ENCODE peak calls at places on chromosomes 13 and 19, in six cellular contexts. One of them, this sample, is unnamed. For H3K36me3, the result is how much of the 10 kb centered on the place peaks cover.

GRCh38 chr13:105928048-105928447 is 607.4 kb downstream of the EFNB2 start:
- DNase-seq in small intestine: no peak
- DNase-seq in cardiac muscle cell: no peak
- DNase-seq in heart right ventricle: no peak
- DNase-seq in CD4-positive, CD25-positive, alpha-beta regulatory T cell: no peak
- DNase-seq in breast epithelium: no peak
- DNase-seq in this sample: no peak

GRCh38 chr13:43085545-43085944 is 62.2 kb downstream of the DNAJC15 start:
- DNase-seq in CD4-positive, CD25-positive, alpha-beta regulatory T cell: peak
- DNase-seq in small intestine: peak
- DNase-seq in cardiac muscle cell: peak
- DNase-seq in breast epithelium: no peak
- DNase-seq in heart right ventricle: no peak
- DNase-seq in this sample: no peak

GRCh38 chr19:19444694-19445155 is 39.2 kb downstream of the GATAD2A start:
- DNase-seq in small intestine: peak
- DNase-seq in breast epithelium: no peak
- DNase-seq in heart right ventricle: no peak
- DNase-seq in CD4-positive, CD25-positive, alpha-beta regulatory T cell: peak
- DNase-seq in cardiac muscle cell: peak
- DNase-seq in this sample: no peak

GRCh38 chr19:7622933-7623685 is 6.2 kb downstream of the XAB2 start:
- DNase-seq in heart right ventricle: no peak
- DNase-seq in cardiac muscle cell: no peak
- DNase-seq in CD4-positive, CD25-positive, alpha-beta regulatory T cell: no peak
- DNase-seq in breast epithelium: no peak
- DNase-seq in small intestine: no peak
- DNase-seq in this sample: no peak

GRCh38 chr13:23628765-23629565 is 58.8 kb downstream of the TNFRSF19 start:
- DNase-seq in small intestine: no peak
- DNase-seq in cardiac muscle cell: peak
- DNase-seq in heart right ventricle: no peak
- DNase-seq in breast epithelium: no peak
- DNase-seq in CD4-positive, CD25-positive, alpha-beta regulatory T cell: no peak
- DNase-seq in this sample: no peak

GRCh38 chr19:3471954-3472655 is 8.2 kb downstream of the SMIM24 start:
- DNase-seq in breast epithelium: no peak
- DNase-seq in small intestine: no peak
- DNase-seq in CD4-positive, CD25-positive, alpha-beta regulatory T cell: peak
- DNase-seq in heart right ventricle: peak
- DNase-seq in cardiac muscle cell: peak
- DNase-seq in this sample: peak

GRCh38 chr13:98972627-98973026 is 5.2 kb downstream of the DOCK9 start:
- DNase-seq in cardiac muscle cell: peak
- DNase-seq in CD4-positive, CD25-positive, alpha-beta regulatory T cell: no peak
- DNase-seq in heart right ventricle: no peak
- DNase-seq in small intestine: no peak
- DNase-seq in breast epithelium: no peak
- DNase-seq in this sample: no peak

GRCh38 chr19:17401628-17402027 is 3.8 kb downstream of the BST2 start:
- DNase-seq in cardiac muscle cell: no peak
- DNase-seq in CD4-positive, CD25-positive, alpha-beta regulatory T cell: no peak
- DNase-seq in heart right ventricle: no peak
- DNase-seq in small intestine: no peak
- DNase-seq in breast epithelium: no peak
- DNase-seq in this sample: no peak

GRCh38 chr13:46010148-46010547 is 42.4 kb downstream of the ZC3H13 start:
- DNase-seq in small intestine: no peak
- DNase-seq in cardiac muscle cell: no peak
- DNase-seq in CD4-positive, CD25-positive, alpha-beta regulatory T cell: no peak
- DNase-seq in heart right ventricle: no peak
- DNase-seq in breast epithelium: no peak
- DNase-seq in this sample: no peak

GRCh38 chr13:49641810-49642291 is 13.5 kb downstream of the ARL11 start:
- DNase-seq in cardiac muscle cell: peak
- DNase-seq in small intestine: no peak
- DNase-seq in breast epithelium: no peak
- DNase-seq in CD4-positive, CD25-positive, alpha-beta regulatory T cell: no peak
- DNase-seq in heart right ventricle: peak
- DNase-seq in this sample: peak

GRCh38 chr19:29622191-29623070 is 16.3 kb downstream of the POP4 start:
- DNase-seq in heart right ventricle: no peak
- DNase-seq in small intestine: peak
- DNase-seq in cardiac muscle cell: no peak
- DNase-seq in breast epithelium: no peak
- DNase-seq in CD4-positive, CD25-positive, alpha-beta regulatory T cell: peak
- DNase-seq in this sample: no peak

GRCh38 chr13:45156565-45157361 is 36.5 kb downstream of the GTF2F2 start:
- DNase-seq in CD4-positive, CD25-positive, alpha-beta regulatory T cell: no peak
- DNase-seq in small intestine: no peak
- DNase-seq in cardiac muscle cell: no peak
- DNase-seq in breast epithelium: no peak
- DNase-seq in heart right ventricle: no peak
- DNase-seq in this sample: no peak

GRCh38 chr19:40756502-40757110 is 5.6 kb downstream of the SNRPA start:
- DNase-seq in breast epithelium: no peak
- DNase-seq in cardiac muscle cell: no peak
- DNase-seq in small intestine: no peak
- DNase-seq in CD4-positive, CD25-positive, alpha-beta regulatory T cell: no peak
- DNase-seq in heart right ventricle: no peak
- DNase-seq in this sample: no peak

GRCh38 chr19:35006342-35006998 is 6.3 kb downstream of the GRAMD1A start:
- DNase-seq in breast epithelium: no peak
- DNase-seq in heart right ventricle: no peak
- DNase-seq in cardiac muscle cell: peak
- DNase-seq in CD4-positive, CD25-positive, alpha-beta regulatory T cell: no peak
- DNase-seq in small intestine: peak
- DNase-seq in this sample: peak

GRCh38 chr13:78309497-78310180 is 293.7 kb downstream of the POU4F1 start:
- DNase-seq in CD4-positive, CD25-positive, alpha-beta regulatory T cell: no peak
- DNase-seq in heart right ventricle: no peak
- DNase-seq in small intestine: peak
- DNase-seq in breast epithelium: no peak
- DNase-seq in cardiac muscle cell: no peak
- DNase-seq in this sample: no peak

GRCh38 chr13:67967031-67967430 is 736.9 kb upstream of the PCDH9 start:
- DNase-seq in small intestine: no peak
- DNase-seq in heart right ventricle: no peak
- DNase-seq in breast epithelium: no peak
- DNase-seq in cardiac muscle cell: no peak
- DNase-seq in CD4-positive, CD25-positive, alpha-beta regulatory T cell: no peak
- DNase-seq in this sample: no peak

GRCh38 chr13:51501592-51502205 is 48.9 kb upstream of the INTS6 start:
- DNase-seq in small intestine: no peak
- DNase-seq in heart right ventricle: no peak
- DNase-seq in CD4-positive, CD25-positive, alpha-beta regulatory T cell: no peak
- DNase-seq in breast epithelium: no peak
- DNase-seq in cardiac muscle cell: peak
- DNase-seq in this sample: no peak

GRCh38 chr13:114112826-114113322 is 19.5 kb downstream of the RASA3 start:
- DNase-seq in cardiac muscle cell: no peak
- DNase-seq in breast epithelium: peak
- DNase-seq in heart right ventricle: no peak
- DNase-seq in CD4-positive, CD25-positive, alpha-beta regulatory T cell: no peak
- DNase-seq in small intestine: no peak
- DNase-seq in this sample: peak

GRCh38 chr19:43596842-43597461 is 557 bp downstream of the ZNF576 start:
- DNase-seq in heart right ventricle: no peak
- DNase-seq in CD4-positive, CD25-positive, alpha-beta regulatory T cell: no peak
- DNase-seq in cardiac muscle cell: no peak
- DNase-seq in breast epithelium: no peak
- DNase-seq in small intestine: no peak
- DNase-seq in this sample: no peak

GRCh38 chr13:89925107-89925506 is 1422.4 kb upstream of the MIR17HG start:
- DNase-seq in cardiac muscle cell: peak
- DNase-seq in heart right ventricle: no peak
- DNase-seq in small intestine: peak
- DNase-seq in CD4-positive, CD25-positive, alpha-beta regulatory T cell: no peak
- DNase-seq in breast epithelium: no peak
- DNase-seq in this sample: no peak

GRCh38 chr13:48222358-48223015 is 10.5 kb upstream of the ITM2B start:
- DNase-seq in small intestine: peak
- DNase-seq in cardiac muscle cell: peak
- DNase-seq in breast epithelium: no peak
- DNase-seq in heart right ventricle: no peak
- DNase-seq in CD4-positive, CD25-positive, alpha-beta regulatory T cell: no peak
- DNase-seq in this sample: peak

GRCh38 chr19:36215276-36216171 is 618 bp downstream of the ZNF146 start:
- DNase-seq in breast epithelium: no peak
- DNase-seq in heart right ventricle: no peak
- DNase-seq in cardiac muscle cell: peak
- DNase-seq in small intestine: no peak
- DNase-seq in CD4-positive, CD25-positive, alpha-beta regulatory T cell: no peak
- DNase-seq in this sample: no peak

GRCh38 chr13:45333973-45334922 is 6.7 kb downstream of the TPT1 start:
- DNase-seq in breast epithelium: no peak
- DNase-seq in cardiac muscle cell: peak
- DNase-seq in heart right ventricle: no peak
- DNase-seq in CD4-positive, CD25-positive, alpha-beta regulatory T cell: peak
- DNase-seq in small intestine: peak
- DNase-seq in this sample: no peak

GRCh38 chr19:10767726-10768125 is 49.8 kb downstream of the DNM2 start:
- DNase-seq in CD4-positive, CD25-positive, alpha-beta regulatory T cell: no peak
- DNase-seq in small intestine: no peak
- DNase-seq in breast epithelium: no peak
- DNase-seq in cardiac muscle cell: no peak
- DNase-seq in heart right ventricle: no peak
- DNase-seq in this sample: no peak

GRCh38 chr19:31725051-31725450 is 375.8 kb upstream of the TSHZ3 start:
- DNase-seq in small intestine: no peak
- DNase-seq in CD4-positive, CD25-positive, alpha-beta regulatory T cell: no peak
- DNase-seq in heart right ventricle: no peak
- DNase-seq in cardiac muscle cell: peak
- DNase-seq in breast epithelium: no peak
- DNase-seq in this sample: no peak

GRCh38 chr19:17205237-17206140 is 9.7 kb upstream of the USE1 start:
- DNase-seq in CD4-positive, CD25-positive, alpha-beta regulatory T cell: peak
- DNase-seq in cardiac muscle cell: peak
- DNase-seq in breast epithelium: peak
- DNase-seq in small intestine: peak
- DNase-seq in heart right ventricle: peak
- DNase-seq in this sample: no peak

DNA sequence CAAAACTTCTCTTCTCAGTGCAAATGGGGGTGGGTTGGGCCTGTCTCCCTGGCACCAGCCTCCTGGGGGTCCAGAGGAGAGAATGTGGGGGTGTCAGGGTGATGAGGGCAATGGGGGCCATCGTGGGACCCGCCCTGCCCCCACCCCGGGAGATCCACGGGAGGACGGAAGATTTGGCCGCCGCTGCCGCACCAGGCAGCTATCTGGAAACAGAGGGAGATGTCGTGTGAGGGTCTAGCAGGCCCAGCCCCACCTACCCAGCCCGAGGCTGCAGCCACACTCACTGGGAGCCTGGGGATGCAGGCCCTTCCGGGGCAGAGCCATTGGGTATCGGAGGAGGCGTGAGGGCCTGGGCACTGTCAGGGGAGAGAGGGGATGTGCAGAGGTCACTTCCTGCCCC is 1.8 kb upstream of the TMEM86B start:
- DNase-seq in breast epithelium: no peak
- DNase-seq in small intestine: no peak
- DNase-seq in CD4-positive, CD25-positive, alpha-beta regulatory T cell: no peak
- DNase-seq in heart right ventricle: no peak
- DNase-seq in cardiac muscle cell: no peak
- DNase-seq in this sample: no peak
- H3K36me3 ChIP-seq in breast epithelium: under half
- H3K36me3 ChIP-seq in small intestine: under half
- H3K36me3 ChIP-seq in CD4-positive, CD25-positive, alpha-beta regulatory T cell: half or more
- H3K36me3 ChIP-seq in heart right ventricle: under half
- H3K36me3 ChIP-seq in cardiac muscle cell: under half
- H3K36me3 ChIP-seq in this sample: under half

GRCh38 chr19:9189538-9189937 is 10.8 kb downstream of the OR7D2 start:
- DNase-seq in cardiac muscle cell: no peak
- DNase-seq in small intestine: no peak
- DNase-seq in CD4-positive, CD25-positive, alpha-beta regulatory T cell: no peak
- DNase-seq in breast epithelium: no peak
- DNase-seq in heart right ventricle: no peak
- DNase-seq in this sample: no peak
- H3K36me3 ChIP-seq in cardiac muscle cell: under half
- H3K36me3 ChIP-seq in small intestine: under half
- H3K36me3 ChIP-seq in CD4-positive, CD25-positive, alpha-beta regulatory T cell: under half
- H3K36me3 ChIP-seq in breast epithelium: under half
- H3K36me3 ChIP-seq in heart right ventricle: under half
- H3K36me3 ChIP-seq in this sample: under half

DNA sequence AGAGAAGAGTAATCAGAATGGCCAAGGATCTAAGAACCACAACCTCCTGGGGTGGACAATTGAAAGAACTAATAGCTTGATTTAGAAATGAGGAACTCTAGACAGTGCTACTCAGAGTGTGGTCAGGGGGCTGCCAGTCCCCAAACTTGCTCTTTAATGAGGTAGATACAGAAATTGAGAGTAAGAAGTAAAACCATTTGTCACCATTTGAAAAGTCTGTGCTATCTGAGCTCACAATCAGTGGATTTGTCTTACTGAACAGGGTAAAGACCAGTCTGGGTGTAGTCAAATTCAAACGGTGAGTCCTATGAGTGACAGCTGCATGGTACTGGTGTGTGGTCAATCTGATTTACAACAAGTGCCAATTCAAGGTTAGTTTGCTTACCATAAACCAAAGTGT is 118.9 kb downstream of the KL start:
- DNase-seq in small intestine: no peak
- DNase-seq in breast epithelium: no peak
- DNase-seq in CD4-positive, CD25-positive, alpha-beta regulatory T cell: no peak
- DNase-seq in heart right ventricle: no peak
- DNase-seq in cardiac muscle cell: no peak
- DNase-seq in this sample: no peak
- H3K36me3 ChIP-seq in small intestine: under half
- H3K36me3 ChIP-seq in breast epithelium: under half
- H3K36me3 ChIP-seq in CD4-positive, CD25-positive, alpha-beta regulatory T cell: under half
- H3K36me3 ChIP-seq in heart right ventricle: under half
- H3K36me3 ChIP-seq in cardiac muscle cell: under half
- H3K36me3 ChIP-seq in this sample: under half

DNA sequence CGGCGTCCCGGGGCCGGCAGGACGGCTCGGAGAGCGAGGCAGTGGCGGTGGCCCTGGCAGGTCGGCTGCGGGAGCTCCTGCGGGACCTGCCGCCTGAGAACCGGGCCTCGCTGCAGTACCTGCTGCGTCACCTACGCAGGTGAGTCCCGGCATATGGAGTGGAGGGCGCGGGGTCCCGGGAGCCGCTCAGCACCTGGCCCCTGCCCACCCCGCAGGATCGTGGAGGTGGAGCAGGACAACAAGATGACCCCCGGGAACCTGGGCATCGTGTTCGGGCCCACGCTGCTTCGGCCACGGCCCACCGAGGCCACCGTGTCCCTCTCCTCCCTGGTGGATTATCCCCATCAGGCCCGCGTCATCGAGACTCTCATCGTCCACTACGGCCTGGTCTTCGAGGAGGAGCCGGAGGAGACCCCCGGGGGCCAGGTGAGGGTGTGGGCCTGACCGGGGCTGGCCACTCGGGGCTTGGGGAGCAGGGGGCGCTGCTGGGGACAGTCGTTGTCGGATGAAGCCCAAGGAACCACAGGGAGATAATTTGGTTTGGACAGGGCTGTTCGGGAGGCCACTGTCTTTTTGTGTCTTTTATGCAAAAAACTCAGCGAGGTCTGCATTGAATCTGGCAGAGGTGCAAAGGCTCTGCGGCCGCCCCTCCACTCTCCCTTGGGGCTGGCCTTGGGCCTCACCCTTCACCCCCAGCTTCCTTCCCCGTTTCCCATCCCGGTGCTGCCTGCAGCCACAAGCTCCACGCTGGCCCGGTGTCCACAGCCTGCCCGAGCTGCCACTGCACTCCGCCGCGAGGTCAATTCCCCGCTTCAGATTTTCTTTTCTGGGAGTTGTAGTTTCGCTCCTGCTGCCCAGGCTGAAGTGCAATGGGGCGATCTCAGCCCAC is 12.0 kb downstream of the POLR2E start:
- DNase-seq in cardiac muscle cell: no peak
- DNase-seq in heart right ventricle: no peak
- DNase-seq in small intestine: no peak
- DNase-seq in CD4-positive, CD25-positive, alpha-beta regulatory T cell: no peak
- DNase-seq in breast epithelium: no peak
- DNase-seq in this sample: peak
- H3K36me3 ChIP-seq in cardiac muscle cell: under half
- H3K36me3 ChIP-seq in heart right ventricle: under half
- H3K36me3 ChIP-seq in small intestine: under half
- H3K36me3 ChIP-seq in CD4-positive, CD25-positive, alpha-beta regulatory T cell: half or more
- H3K36me3 ChIP-seq in breast epithelium: under half
- H3K36me3 ChIP-seq in this sample: under half

This sample was measured in left lung.